ENCODE peak calls at places on chromosome 3, in seven cellular contexts. One of them, this sample, is unnamed.

GRCh38 chr3:173690542-173690941 is 293.0 kb downstream of the NLGN1 start:
- DNase-seq in Calu3: peak; percentile 34
- DNase-seq in Peyer's patch: no peak
- DNase-seq in NB4: no peak
- DNase-seq in fibroblast of the aortic adventitia: peak; percentile 13
- DNase-seq in colonic mucosa: no peak
- DNase-seq in uterus: no peak
- DNase-seq in this sample: no peak

GRCh38 chr3:158167737-158168469 is 58.0 kb downstream of the RSRC1 start:
- DNase-seq in uterus: no peak
- DNase-seq in colonic mucosa: no peak
- DNase-seq in Calu3: peak; percentile 69
- DNase-seq in Peyer's patch: no peak
- DNase-seq in fibroblast of the aortic adventitia: peak; percentile 97
- DNase-seq in NB4: peak; percentile 92
- DNase-seq in this sample: peak; percentile 72

GRCh38 chr3:117486709-117487394 is 777.3 kb downstream of the TUSC7 start:
- DNase-seq in Calu3: no peak
- DNase-seq in fibroblast of the aortic adventitia: no peak
- DNase-seq in colonic mucosa: no peak
- DNase-seq in Peyer's patch: no peak
- DNase-seq in uterus: no peak
- DNase-seq in NB4: no peak
- DNase-seq in this sample: no peak

GRCh38 chr3:153284282-153284938 is 122.4 kb downstream of the RAP2B start:
- DNase-seq in Peyer's patch: no peak
- DNase-seq in colonic mucosa: peak; percentile 30
- DNase-seq in Calu3: peak; percentile 75
- DNase-seq in uterus: peak; percentile 72
- DNase-seq in fibroblast of the aortic adventitia: peak; percentile 97
- DNase-seq in NB4: peak; percentile 84
- DNase-seq in this sample: peak; percentile 88

GRCh38 chr3:171558183-171558696 is 98.0 kb upstream of the TNIK start:
- DNase-seq in colonic mucosa: no peak
- DNase-seq in uterus: no peak
- DNase-seq in Peyer's patch: no peak
- DNase-seq in Calu3: no peak
- DNase-seq in NB4: no peak
- DNase-seq in fibroblast of the aortic adventitia: no peak
- DNase-seq in this sample: no peak

GRCh38 chr3:160003520-160004128 is 15.0 kb downstream of the IL12A start:
- DNase-seq in fibroblast of the aortic adventitia: peak; percentile 47
- DNase-seq in Calu3: peak; percentile 85
- DNase-seq in Peyer's patch: peak; percentile 69
- DNase-seq in uterus: no peak
- DNase-seq in colonic mucosa: peak; percentile 68
- DNase-seq in NB4: peak; percentile 46
- DNase-seq in this sample: peak; percentile 51

GRCh38 chr3:15794303-15794771 is 3.4 kb downstream of the ANKRD28 start:
- DNase-seq in Peyer's patch: no peak
- DNase-seq in colonic mucosa: no peak
- DNase-seq in NB4: peak; percentile 60
- DNase-seq in Calu3: no peak
- DNase-seq in fibroblast of the aortic adventitia: peak; percentile 60
- DNase-seq in uterus: no peak
- DNase-seq in this sample: no peak

GRCh38 chr3:87167634-87168456 is 59.3 kb upstream of the CHMP2B start:
- DNase-seq in fibroblast of the aortic adventitia: peak; percentile 77
- DNase-seq in uterus: no peak
- DNase-seq in Calu3: peak; percentile 36
- DNase-seq in NB4: peak; percentile 42
- DNase-seq in Peyer's patch: no peak
- DNase-seq in colonic mucosa: peak; percentile 45
- DNase-seq in this sample: no peak

DNA sequence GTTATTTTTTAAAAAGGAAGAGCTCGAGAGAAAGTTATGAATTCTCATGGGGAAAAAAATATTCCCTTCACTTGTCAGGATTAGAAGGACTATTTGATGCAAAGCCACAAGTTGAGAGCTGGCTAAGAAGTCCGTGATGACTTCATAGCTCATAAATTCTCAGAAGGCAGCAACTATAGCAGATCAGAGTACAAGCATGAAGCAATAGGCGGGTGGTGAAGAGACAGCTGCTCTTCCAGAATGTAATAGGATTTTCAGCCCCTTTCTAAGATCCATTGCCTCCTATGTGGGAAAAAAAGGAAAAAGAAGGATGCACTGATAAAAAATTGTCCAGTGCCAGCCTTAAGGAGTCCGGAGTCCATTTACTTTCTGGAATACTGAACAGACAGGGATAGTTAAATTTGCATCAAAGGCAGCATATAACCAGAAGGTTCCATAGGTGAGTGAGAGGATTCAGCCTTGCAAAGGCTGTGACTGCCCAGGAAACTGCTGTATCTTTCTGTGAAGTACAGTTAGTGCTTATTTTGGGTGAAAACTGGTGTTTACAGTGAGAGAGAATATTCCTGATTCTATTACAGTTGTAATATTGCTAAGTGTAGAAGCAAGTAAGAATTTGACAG is 929.5 kb upstream of the ALCAM start:
- DNase-seq in Peyer's patch: no peak
- DNase-seq in fibroblast of the aortic adventitia: peak; percentile 77
- DNase-seq in NB4: no peak
- DNase-seq in colonic mucosa: no peak
- DNase-seq in uterus: no peak
- DNase-seq in Calu3: no peak
- DNase-seq in this sample: no peak
- TF ChIP-seq CTCF in Peyer's patch: no peak
- TF ChIP-seq CTCF in fibroblast of the aortic adventitia: no peak
- TF ChIP-seq CTCF in NB4: no peak
- TF ChIP-seq CTCF in colonic mucosa: no peak
- TF ChIP-seq CTCF in uterus: no peak
- TF ChIP-seq CTCF in Calu3: no peak
- TF ChIP-seq CTCF in this sample: no peak

GRCh38 chr3:131831608-131832007 is 203.2 kb downstream of the CPNE4 start:
- DNase-seq in Calu3: no peak
- DNase-seq in colonic mucosa: no peak
- DNase-seq in NB4: no peak
- DNase-seq in fibroblast of the aortic adventitia: no peak
- DNase-seq in Peyer's patch: no peak
- DNase-seq in uterus: no peak
- DNase-seq in this sample: no peak
- TF ChIP-seq CTCF in Calu3: no peak
- TF ChIP-seq CTCF in colonic mucosa: no peak
- TF ChIP-seq CTCF in NB4: no peak
- TF ChIP-seq CTCF in fibroblast of the aortic adventitia: no peak
- TF ChIP-seq CTCF in Peyer's patch: no peak
- TF ChIP-seq CTCF in uterus: no peak
- TF ChIP-seq CTCF in this sample: no peak

GRCh38 chr3:111577798-111578685 is 17.1 kb downstream of the ZBED2 start:
- DNase-seq in Calu3: peak; percentile 32
- DNase-seq in fibroblast of the aortic adventitia: peak; percentile 90
- DNase-seq in Peyer's patch: no peak
- DNase-seq in uterus: no peak
- DNase-seq in NB4: peak; percentile 45
- DNase-seq in colonic mucosa: no peak
- DNase-seq in this sample: no peak
- TF ChIP-seq CTCF in Calu3: no peak
- TF ChIP-seq CTCF in fibroblast of the aortic adventitia: peak; percentile 75
- TF ChIP-seq CTCF in Peyer's patch: peak; percentile 70
- TF ChIP-seq CTCF in uterus: no peak
- TF ChIP-seq CTCF in NB4: peak; percentile 33
- TF ChIP-seq CTCF in colonic mucosa: no peak
- TF ChIP-seq CTCF in this sample: no peak

GRCh38 chr3:157088506-157089454 is 71.2 kb downstream of the CCNL1 start:
- DNase-seq in fibroblast of the aortic adventitia: peak; percentile 98
- DNase-seq in Peyer's patch: peak; percentile 95
- DNase-seq in uterus: peak; percentile 96
- DNase-seq in NB4: peak; percentile 93
- DNase-seq in colonic mucosa: peak; percentile 97
- DNase-seq in Calu3: peak; percentile 100
- DNase-seq in this sample: peak; percentile 80
- TF ChIP-seq CTCF in fibroblast of the aortic adventitia: no peak
- TF ChIP-seq CTCF in Peyer's patch: no peak
- TF ChIP-seq CTCF in uterus: peak; percentile 20
- TF ChIP-seq CTCF in NB4: no peak
- TF ChIP-seq CTCF in colonic mucosa: no peak
- TF ChIP-seq CTCF in Calu3: peak; percentile 49
- TF ChIP-seq CTCF in this sample: no peak

This sample was measured in CD14-positive monocyte.